ENCODE peak calls at places on chromosomes 12 and 14, in nine cellular contexts. One of them, this sample, is unnamed.

GRCh38 chr12:1619599-1619998 is 9.4 kb upstream of the WNT5B start:
- DNase-seq in A549: no peak
- DNase-seq in SK-N-SH: no peak
- DNase-seq in endothelial cell of umbilical vein: peak
- DNase-seq in WTC11: no peak
- DNase-seq in HepG2: no peak
- DNase-seq in HCT116: no peak
- DNase-seq in K562: peak
- DNase-seq in GM12878: peak
- DNase-seq in this sample: peak

GRCh38 chr12:98227162-98227561 is 288.2 kb upstream of the TMPO start:
- DNase-seq in A549: peak
- DNase-seq in SK-N-SH: peak
- DNase-seq in endothelial cell of umbilical vein: no peak
- DNase-seq in WTC11: peak
- DNase-seq in HepG2: peak
- DNase-seq in HCT116: peak
- DNase-seq in K562: peak
- DNase-seq in GM12878: no peak
- DNase-seq in this sample: peak

GRCh38 chr12:113670742-113671141 is 199.1 kb upstream of the LHX5 start:
- DNase-seq in A549: no peak
- DNase-seq in SK-N-SH: no peak
- DNase-seq in endothelial cell of umbilical vein: no peak
- DNase-seq in WTC11: no peak
- DNase-seq in HepG2: no peak
- DNase-seq in HCT116: no peak
- DNase-seq in K562: no peak
- DNase-seq in GM12878: no peak
- DNase-seq in this sample: no peak

GRCh38 chr14:22432348-22432976 is 156.6 kb downstream of the DAD1 start:
- DNase-seq in A549: peak
- DNase-seq in SK-N-SH: no peak
- DNase-seq in endothelial cell of umbilical vein: peak
- DNase-seq in WTC11: no peak
- DNase-seq in HepG2: no peak
- DNase-seq in HCT116: peak
- DNase-seq in K562: no peak
- DNase-seq in GM12878: no peak
- DNase-seq in this sample: peak

GRCh38 chr12:56337753-56338221 is 897 bp upstream of the IL23A start:
- DNase-seq in A549: no peak
- DNase-seq in SK-N-SH: no peak
- DNase-seq in endothelial cell of umbilical vein: no peak
- DNase-seq in WTC11: no peak
- DNase-seq in HepG2: no peak
- DNase-seq in HCT116: no peak
- DNase-seq in K562: peak
- DNase-seq in GM12878: no peak
- DNase-seq in this sample: peak

GRCh38 chr14:29682789-29683188 is 244.9 kb downstream of the PRKD1 start:
- DNase-seq in A549: no peak
- DNase-seq in SK-N-SH: no peak
- DNase-seq in endothelial cell of umbilical vein: no peak
- DNase-seq in WTC11: no peak
- DNase-seq in HepG2: no peak
- DNase-seq in HCT116: no peak
- DNase-seq in K562: no peak
- DNase-seq in GM12878: no peak
- DNase-seq in this sample: no peak

GRCh38 chr12:118029166-118029565 is 12.7 kb downstream of the RFC5 start:
- DNase-seq in A549: no peak
- DNase-seq in SK-N-SH: no peak
- DNase-seq in endothelial cell of umbilical vein: no peak
- DNase-seq in WTC11: no peak
- DNase-seq in HepG2: no peak
- DNase-seq in HCT116: no peak
- DNase-seq in K562: no peak
- DNase-seq in GM12878: no peak
- DNase-seq in this sample: no peak

GRCh38 chr12:113479578-113480335 is 8.1 kb upstream of the LHX5 start:
- DNase-seq in A549: no peak
- DNase-seq in SK-N-SH: peak
- DNase-seq in endothelial cell of umbilical vein: peak
- DNase-seq in WTC11: peak
- DNase-seq in HepG2: peak
- DNase-seq in HCT116: no peak
- DNase-seq in K562: peak
- DNase-seq in GM12878: no peak
- DNase-seq in this sample: peak

GRCh38 chr14:68248481-68249255 is 429.1 kb downstream of the RAD51B start:
- DNase-seq in A549: peak
- DNase-seq in SK-N-SH: peak
- DNase-seq in endothelial cell of umbilical vein: peak
- DNase-seq in WTC11: no peak
- DNase-seq in HepG2: peak
- DNase-seq in HCT116: peak
- DNase-seq in K562: peak
- DNase-seq in GM12878: peak
- DNase-seq in this sample: peak

GRCh38 chr12:113333877-113334785 is 778 bp downstream of the SLC8B1 start:
- DNase-seq in A549: no peak
- DNase-seq in SK-N-SH: no peak
- DNase-seq in endothelial cell of umbilical vein: peak
- DNase-seq in WTC11: no peak
- DNase-seq in HepG2: no peak
- DNase-seq in HCT116: no peak
- DNase-seq in K562: no peak
- DNase-seq in GM12878: no peak
- DNase-seq in this sample: peak

GRCh38 chr12:24172031-24172772 is 222.7 kb upstream of the SOX5 start:
- DNase-seq in A549: no peak
- DNase-seq in SK-N-SH: no peak
- DNase-seq in endothelial cell of umbilical vein: no peak
- DNase-seq in WTC11: peak
- DNase-seq in HepG2: no peak
- DNase-seq in HCT116: no peak
- DNase-seq in K562: no peak
- DNase-seq in GM12878: peak
- DNase-seq in this sample: no peak

GRCh38 chr12:7837366-7837765 is 35.3 kb downstream of the SLC2A14 start:
- DNase-seq in A549: no peak
- DNase-seq in SK-N-SH: no peak
- DNase-seq in endothelial cell of umbilical vein: no peak
- DNase-seq in WTC11: no peak
- DNase-seq in HepG2: no peak
- DNase-seq in HCT116: no peak
- DNase-seq in K562: no peak
- DNase-seq in GM12878: no peak
- DNase-seq in this sample: no peak

GRCh38 chr14:63996575-63997220 is 143.9 kb downstream of the SYNE2 start:
- DNase-seq in A549: no peak
- DNase-seq in SK-N-SH: no peak
- DNase-seq in endothelial cell of umbilical vein: peak
- DNase-seq in WTC11: no peak
- DNase-seq in HepG2: no peak
- DNase-seq in HCT116: no peak
- DNase-seq in K562: no peak
- DNase-seq in GM12878: no peak
- DNase-seq in this sample: no peak

GRCh38 chr14:26984318-26985177 is 386.7 kb upstream of the NOVA1 start:
- DNase-seq in A549: peak
- DNase-seq in SK-N-SH: peak
- DNase-seq in endothelial cell of umbilical vein: peak
- DNase-seq in WTC11: peak
- DNase-seq in HepG2: peak
- DNase-seq in HCT116: peak
- DNase-seq in K562: peak
- DNase-seq in GM12878: no peak
- DNase-seq in this sample: peak
- TF ChIP-seq MAX in A549: no peak
- TF ChIP-seq MAX in SK-N-SH: no peak
- TF ChIP-seq MAX in endothelial cell of umbilical vein: no peak
- TF ChIP-seq MAX in WTC11: no peak
- TF ChIP-seq MAX in HepG2: no peak
- TF ChIP-seq MAX in HCT116: no peak
- TF ChIP-seq MAX in K562: no peak
- TF ChIP-seq MAX in GM12878: no peak
- TF ChIP-seq MAX in this sample: no peak

DNA sequence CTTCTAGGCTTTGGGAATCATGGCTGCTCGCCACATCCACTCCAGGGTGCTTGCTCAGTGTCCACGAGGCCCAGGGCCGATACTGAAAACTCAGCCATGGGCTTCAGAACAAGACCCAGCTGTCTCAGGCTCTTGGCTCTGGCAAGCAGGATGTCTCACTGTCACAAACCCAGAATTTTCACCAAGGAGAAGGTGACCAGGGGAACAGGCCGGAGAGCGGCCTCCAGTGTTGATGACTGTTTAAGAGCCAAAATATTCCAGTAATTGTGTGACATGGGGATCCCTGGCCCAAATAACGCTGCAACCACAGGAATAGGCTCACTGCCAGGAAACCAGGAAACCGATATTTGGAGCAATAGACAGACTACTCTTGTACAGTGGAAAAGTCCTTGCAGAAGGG is 9.8 kb upstream of the SERPINA5 start:
- DNase-seq in A549: no peak
- DNase-seq in SK-N-SH: no peak
- DNase-seq in endothelial cell of umbilical vein: no peak
- DNase-seq in WTC11: no peak
- DNase-seq in HepG2: no peak
- DNase-seq in HCT116: no peak
- DNase-seq in K562: no peak
- DNase-seq in GM12878: no peak
- DNase-seq in this sample: no peak
- TF ChIP-seq MAX in A549: no peak
- TF ChIP-seq MAX in SK-N-SH: no peak
- TF ChIP-seq MAX in endothelial cell of umbilical vein: no peak
- TF ChIP-seq MAX in WTC11: no peak
- TF ChIP-seq MAX in HepG2: no peak
- TF ChIP-seq MAX in HCT116: no peak
- TF ChIP-seq MAX in K562: no peak
- TF ChIP-seq MAX in GM12878: no peak
- TF ChIP-seq MAX in this sample: no peak

DNA sequence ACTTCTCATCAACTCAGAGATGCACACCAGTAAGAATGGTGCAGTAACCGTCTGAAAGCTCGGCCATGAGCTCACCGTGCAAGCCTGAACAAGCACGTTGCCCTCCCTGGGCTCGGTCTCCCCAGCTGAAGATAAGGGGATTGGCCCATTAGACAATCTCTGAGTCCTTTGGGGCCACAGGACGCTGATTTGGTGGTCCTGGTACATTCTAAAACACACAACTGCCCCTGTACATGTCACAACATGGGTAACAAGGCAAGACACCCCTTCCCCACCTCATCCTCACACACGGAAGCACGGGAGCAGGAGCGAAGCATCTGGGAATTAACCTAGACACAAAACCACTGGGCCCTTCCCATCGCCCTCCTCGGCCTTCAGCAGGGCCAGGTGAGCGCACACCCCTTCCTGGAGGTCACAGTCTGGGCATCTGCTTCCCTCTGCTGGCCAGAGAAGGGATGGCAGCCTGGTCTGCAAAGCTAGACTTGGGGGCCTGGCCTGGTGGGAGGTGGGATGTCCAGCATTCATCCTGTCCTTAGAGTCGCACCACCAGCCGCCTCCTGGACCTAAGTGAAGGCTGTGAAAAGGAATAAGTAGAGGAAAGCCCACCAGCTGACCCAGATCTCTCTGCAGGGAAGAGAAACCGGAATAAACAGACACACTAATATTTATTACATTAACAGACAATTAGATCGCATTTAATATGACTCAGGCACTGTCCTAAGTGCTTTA is 18.9 kb upstream of the SMUG1 start:
- DNase-seq in A549: peak
- DNase-seq in SK-N-SH: peak
- DNase-seq in endothelial cell of umbilical vein: peak
- DNase-seq in WTC11: peak
- DNase-seq in HepG2: peak
- DNase-seq in HCT116: peak
- DNase-seq in K562: peak
- DNase-seq in GM12878: no peak
- DNase-seq in this sample: peak
- TF ChIP-seq MAX in A549: no peak
- TF ChIP-seq MAX in SK-N-SH: no peak
- TF ChIP-seq MAX in endothelial cell of umbilical vein: no peak
- TF ChIP-seq MAX in WTC11: peak
- TF ChIP-seq MAX in HepG2: no peak
- TF ChIP-seq MAX in HCT116: no peak
- TF ChIP-seq MAX in K562: no peak
- TF ChIP-seq MAX in GM12878: no peak
- TF ChIP-seq MAX in this sample: peak

DNA sequence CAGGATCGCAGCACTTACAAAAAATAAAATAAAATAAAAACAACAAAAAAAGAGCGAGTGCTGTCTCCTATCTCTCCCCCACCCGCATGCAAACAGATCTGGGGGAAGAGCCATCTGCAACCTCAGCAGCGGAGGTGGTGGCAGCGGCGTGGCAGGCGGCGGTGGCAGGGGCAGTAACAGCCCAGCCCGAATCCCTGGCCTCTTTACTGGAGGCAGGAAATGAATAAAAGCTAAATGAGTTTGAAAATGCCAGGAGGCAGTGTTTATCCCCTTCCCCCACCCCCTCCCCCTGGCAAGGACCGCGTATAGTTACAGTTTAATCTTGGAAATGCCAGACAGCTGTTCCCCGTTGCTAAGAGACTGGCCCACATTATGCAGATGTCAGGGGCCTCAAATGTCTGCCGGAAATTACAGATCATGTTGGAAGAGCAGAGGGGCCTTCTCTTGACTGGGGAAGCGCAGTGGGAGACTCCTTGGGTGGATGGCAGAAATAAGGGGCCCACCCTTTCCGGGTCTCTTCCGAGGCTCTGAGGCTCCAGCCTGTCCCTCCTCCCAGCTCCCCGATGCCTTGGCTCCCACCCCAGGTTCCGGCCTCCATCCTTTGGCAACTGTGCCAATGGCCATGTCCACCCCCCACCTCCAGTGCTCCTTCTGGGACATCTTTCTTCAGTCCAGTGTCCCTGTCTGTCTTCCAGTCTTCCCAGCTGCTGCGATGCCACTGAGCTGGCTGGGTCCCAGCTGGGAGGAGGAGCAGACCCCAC is 93.8 kb downstream of the LRRC74A start:
- DNase-seq in A549: peak
- DNase-seq in SK-N-SH: peak
- DNase-seq in endothelial cell of umbilical vein: peak
- DNase-seq in WTC11: no peak
- DNase-seq in HepG2: peak
- DNase-seq in HCT116: no peak
- DNase-seq in K562: no peak
- DNase-seq in GM12878: no peak
- DNase-seq in this sample: peak
- TF ChIP-seq MAX in A549: no peak
- TF ChIP-seq MAX in SK-N-SH: no peak
- TF ChIP-seq MAX in endothelial cell of umbilical vein: no peak
- TF ChIP-seq MAX in WTC11: no peak
- TF ChIP-seq MAX in HepG2: no peak
- TF ChIP-seq MAX in HCT116: no peak
- TF ChIP-seq MAX in K562: no peak
- TF ChIP-seq MAX in GM12878: no peak
- TF ChIP-seq MAX in this sample: no peak

GRCh38 chr12:109452489-109452888 is 24.6 kb downstream of the KCTD10 start:
- DNase-seq in A549: no peak
- DNase-seq in SK-N-SH: no peak
- DNase-seq in endothelial cell of umbilical vein: no peak
- DNase-seq in WTC11: no peak
- DNase-seq in HepG2: no peak
- DNase-seq in HCT116: no peak
- DNase-seq in K562: no peak
- DNase-seq in GM12878: no peak
- DNase-seq in this sample: no peak
- TF ChIP-seq MAX in A549: no peak
- TF ChIP-seq MAX in SK-N-SH: no peak
- TF ChIP-seq MAX in endothelial cell of umbilical vein: no peak
- TF ChIP-seq MAX in WTC11: no peak
- TF ChIP-seq MAX in HepG2: no peak
- TF ChIP-seq MAX in HCT116: no peak
- TF ChIP-seq MAX in K562: no peak
- TF ChIP-seq MAX in GM12878: no peak
- TF ChIP-seq MAX in this sample: no peak